ENCODE peak calls at places on chromosome 13, in nine cellular contexts. E, G, N, B, Q, T, J, S and W are unnamed samples.
A peak's percentile ranks its signal among the peaks of the same experiment; 100 is the strongest.

GRCh38 chr13:48144413-48145035 is 49.6 kb upstream of the MED4 start:
- DNase-seq in E (no peak), G (no peak), N (no peak), B (no peak), Q (no peak), T (no peak), J (no peak), S (peak; percentile 14), W (no peak)

GRCh38 chr13:61052175-61052574 is 363.5 kb downstream of the PCDH20 start:
- DNase-seq in E (no peak), G (no peak), N (no peak), B (no peak), Q (no peak), T (no peak), J (no peak), S (no peak), W (no peak)

GRCh38 chr13:56720841-56721240 is 419.9 kb upstream of the PRR20A start:
- DNase-seq in E (no peak), G (no peak), N (no peak), B (no peak), Q (no peak), T (no peak), J (no peak), S (no peak), W (no peak)

GRCh38 chr13:51006067-51006800 is 96.6 kb downstream of the RNASEH2B start:
- DNase-seq in E (no peak), G (no peak), N (no peak), B (no peak), Q (no peak), T (no peak), J (no peak), S (no peak), W (no peak)

GRCh38 chr13:59674616-59675015 is 489.1 kb downstream of the DIAPH3 start:
- DNase-seq in E (no peak), G (no peak), N (no peak), B (no peak), Q (no peak), T (no peak), J (no peak), S (no peak), W (no peak)

GRCh38 chr13:104318121-104318520 is 1251.9 kb upstream of the SLC10A2 start:
- DNase-seq in E (peak; percentile 4), G (no peak), N (peak; percentile 37), B (no peak), Q (no peak), T (no peak), J (peak; percentile 49), S (no peak), W (no peak)

GRCh38 chr13:109723046-109723445 is 63.3 kb downstream of the IRS2 start:
- DNase-seq in E (no peak), G (no peak), N (no peak), B (no peak), Q (no peak), T (no peak), J (no peak), S (no peak), W (no peak)

GRCh38 chr13:46386426-46386995 is 541 bp downstream of the RUBCNL start:
- DNase-seq in E (no peak), G (peak; percentile 30), N (no peak), B (no peak), Q (no peak), T (no peak), J (peak; percentile 33), S (no peak), W (no peak)

GRCh38 chr13:20356437-20356836 is 124.3 kb upstream of the GJB6 start:
- DNase-seq in E (no peak), G (no peak), N (no peak), B (no peak), Q (no peak), T (no peak), J (no peak), S (no peak), W (no peak)

GRCh38 chr13:101003566-101003965 is 329.0 kb upstream of the TMTC4 start:
- DNase-seq in E (no peak), G (no peak), N (no peak), B (no peak), Q (no peak), T (no peak), J (no peak), S (no peak), W (no peak)

GRCh38 chr13:41034862-41035261 is 15.7 kb upstream of the ELF1 start:
- DNase-seq in E (no peak), G (no peak), N (peak; percentile 41), B (no peak), Q (no peak), T (no peak), J (no peak), S (no peak), W (no peak)